ENCODE peak calls at places on chromosomes 3 and 15, in seven cellular contexts. Y is GM04504, V is AG04450, N is left ventricle myocardium superior, C is foreskin keratinocyte, J is HEK293T, D is mammary epithelial cell. O is an unnamed sample.

GRCh38 chr3:98890960-98891910 is 10.3 kb downstream of the DCBLD2 start:
- DNase-seq in J (no peak), V (no peak), N (no peak), C (no peak), Y (no peak), D (no peak), O (no peak)

GRCh38 chr3:72413228-72413627 is 435.0 kb downstream of the SHQ1 start:
- DNase-seq in N (no peak), Y (no peak), D (peak), C (no peak), J (no peak), V (no peak), O (no peak)

GRCh38 chr15:29566914-29567313 is 255.4 kb downstream of the TJP1 start:
- DNase-seq in Y (no peak), N (no peak), C (no peak), J (no peak), V (no peak), D (no peak), O (no peak)

GRCh38 chr3:172300187-172300586 is 148.1 kb downstream of the GHSR start:
- DNase-seq in N (no peak), Y (no peak), C (no peak), D (no peak), V (no peak), J (no peak), O (no peak)

GRCh38 chr3:114627760-114628159 is 333.9 kb downstream of the TIGIT start:
- DNase-seq in V (no peak), Y (peak), D (no peak), J (no peak), C (no peak), N (no peak), O (no peak)

GRCh38 chr15:94416829-94417228 is 185.5 kb downstream of the MCTP2 start:
- DNase-seq in J (no peak), C (no peak), Y (no peak), D (no peak), V (no peak), N (no peak), O (no peak)

GRCh38 chr15:71800835-71801745 is 9.3 kb upstream of the NR2E3 start:
- DNase-seq in V (peak), C (no peak), N (no peak), J (peak), Y (no peak), D (peak), O (peak)

GRCh38 chr15:66803182-66803729 is 101.2 kb downstream of the SMAD6 start:
- DNase-seq in V (peak), N (peak), Y (peak), J (peak), D (peak), C (no peak), O (peak)

GRCh38 chr3:197501496-197501878 is 54.3 kb downstream of the BDH1 start:
- DNase-seq in J (no peak), C (no peak), N (no peak), D (no peak), Y (no peak), V (no peak), O (no peak)

GRCh38 chr15:69081310-69082004 is 67.0 kb downstream of the NOX5 start:
- DNase-seq in V (no peak), C (no peak), Y (no peak), N (peak), J (no peak), D (peak), O (no peak)

GRCh38 chr3:184545769-184546168 is 15.8 kb upstream of the EPHB3 start:
- DNase-seq in J (no peak), Y (no peak), D (no peak), C (no peak), V (no peak), N (no peak), O (no peak)

GRCh38 chr15:79016527-79017170 is 71.8 kb upstream of the CTSH start:
- DNase-seq in J (no peak), C (no peak), N (no peak), V (no peak), Y (no peak), D (no peak), O (no peak)

GRCh38 chr15:88745696-88746095 is 57.5 kb upstream of the ACAN start:
- DNase-seq in Y (peak), C (peak), J (no peak), N (no peak), D (peak), V (peak), O (peak)

GRCh38 chr15:90895571-90896117 is 7.5 kb upstream of the MAN2A2 start:
- DNase-seq in N (no peak), V (no peak), Y (no peak), J (peak), D (no peak), C (no peak), O (no peak)

GRCh38 chr3:31937225-31937624 is 43.8 kb downstream of the OSBPL10 start:
- DNase-seq in C (peak), J (no peak), D (peak), N (no peak), Y (no peak), V (no peak), O (no peak)

GRCh38 chr15:54515664-54516582 is 537.7 kb downstream of the UNC13C start:
- DNase-seq in Y (no peak), V (no peak), J (no peak), D (no peak), C (no peak), N (no peak), O (no peak)

GRCh38 chr3:28739647-28740046 is 391.0 kb upstream of the AZI2 start:
- DNase-seq in C (no peak), N (no peak), J (no peak), V (no peak), D (no peak), Y (no peak), O (no peak)

GRCh38 chr15:67133738-67134576 is 68.6 kb downstream of the SMAD3 start:
- DNase-seq in V (no peak), N (no peak), J (no peak), D (peak), Y (no peak), C (no peak), O (no peak)

GRCh38 chr3:37096292-37096691 is 78.1 kb downstream of the LRRFIP2 start:
- DNase-seq in Y (peak), D (no peak), J (no peak), C (no peak), N (no peak), V (peak), O (peak)

GRCh38 chr3:50204804-50205718 is at the start of gene SLC38A3:
- DNase-seq in N (peak), Y (no peak), C (no peak), D (no peak), V (no peak), J (peak), O (no peak)

GRCh38 chr3:42301446-42302175 is 35.6 kb upstream of the CCK start:
- DNase-seq in N (no peak), D (no peak), Y (no peak), J (no peak), V (no peak), C (no peak), O (no peak)

GRCh38 chr3:130255442-130255841 is 90.0 kb upstream of the COL6A5 start:
- DNase-seq in C (no peak), Y (no peak), J (no peak), N (no peak), D (no peak), V (no peak), O (no peak)

GRCh38 chr3:84959470-84960380 is 936 bp downstream of the CADM2 start:
- DNase-seq in C (no peak), D (no peak), Y (no peak), J (peak), V (no peak), N (no peak), O (no peak)

GRCh38 chr3:22982981-22983582 is 220.0 kb upstream of the UBE2E2 start:
- DNase-seq in J (no peak), D (peak), V (no peak), C (no peak), Y (no peak), N (no peak), O (no peak)

GRCh38 chr3:60301142-60301541 is 950.1 kb downstream of the FHIT start:
- DNase-seq in C (peak), D (peak), N (no peak), Y (peak), V (peak), J (no peak), O (peak)

GRCh38 chr3:70120360-70120966 is 120.9 kb downstream of the SAMMSON start:
- DNase-seq in C (peak), J (peak), V (peak), N (peak), D (peak), Y (no peak), O (peak)

GRCh38 chr15:101702077-101702476 is 22.2 kb downstream of the TARS3 start:
- DNase-seq in Y (no peak), N (no peak), C (no peak), J (no peak), D (no peak), V (no peak), O (no peak)

GRCh38 chr15:88652456-88653199 is 13.8 kb downstream of the ISG20 start:
- DNase-seq in C (no peak), D (no peak), N (no peak), Y (no peak), J (no peak), V (no peak), O (no peak)